ENCODE peak calls at places on chromosomes 6 and 20, in four cellular contexts. S, F, L and Z are unnamed samples. For H3K36me3, the result is how much of the 10 kb centered on the place peaks cover.

GRCh38 chr6:160315310-160315709 is 32.9 kb upstream of the SLC22A3 start:
- DNase-seq in L (no peak), F (no peak), S (no peak), Z (no peak)

GRCh38 chr20:9985281-9985680 is 49.5 kb upstream of the ANKEF1 start:
- DNase-seq in S (no peak), F (no peak), L (no peak), Z (no peak)

GRCh38 chr6:135833806-135834205 is 17.7 kb upstream of the PDE7B start:
- DNase-seq in F (no peak), L (no peak), S (no peak), Z (no peak)

GRCh38 chr6:161683400-161683799 is 409.5 kb upstream of the AGPAT4 start:
- DNase-seq in F (no peak), L (no peak), S (no peak), Z (no peak)

GRCh38 chr6:167497387-167498056 is 172.6 kb downstream of the TTLL2 start:
- DNase-seq in L (no peak), F (no peak), S (no peak), Z (no peak)

GRCh38 chr6:22151892-22152291 is 144.9 kb downstream of the PRL start:
- DNase-seq in S (no peak), L (no peak), F (no peak), Z (no peak)

GRCh38 chr6:144217264-144217663 is 66.9 kb downstream of the STX11 start:
- DNase-seq in S (no peak), L (no peak), F (no peak), Z (no peak)

GRCh38 chr20:11195169-11195568 is 521.4 kb upstream of the JAG1 start:
- DNase-seq in L (no peak), S (no peak), F (no peak), Z (no peak)

GRCh38 chr6:144659202-144659731 is 374.1 kb downstream of the UTRN start:
- DNase-seq in F (no peak), S (no peak), L (no peak), Z (no peak)

GRCh38 chr6:73954843-73955242 is 258.8 kb downstream of the CD109 start:
- DNase-seq in S (no peak), F (no peak), L (no peak), Z (no peak)

GRCh38 chr6:42979523-42980177 is 669 bp upstream of the PEX6 start:
- DNase-seq in S (no peak), F (no peak), L (no peak), Z (no peak)

GRCh38 chr20:5656136-5656535 is 94.1 kb upstream of the SHLD1 start:
- DNase-seq in S (no peak), L (no peak), F (no peak), Z (no peak)

GRCh38 chr6:81608776-81609175 is 143.7 kb downstream of the TENT5A start:
- DNase-seq in F (no peak), L (no peak), S (no peak), Z (no peak)

GRCh38 chr6:127971945-127972391 is 71.1 kb upstream of the THEMIS start:
- DNase-seq in S (no peak), L (no peak), F (no peak), Z (no peak)

GRCh38 chr6:121413831-121414368 is 21.5 kb upstream of the GJA1 start:
- DNase-seq in F (no peak), L (no peak), S (no peak), Z (no peak)

GRCh38 chr6:87573307-87574024 is 16.3 kb downstream of the RARS2 start:
- DNase-seq in F (no peak), L (no peak), S (no peak), Z (no peak)

GRCh38 chr20:53865905-53866786 is 204.2 kb downstream of the BCAS1 start:
- DNase-seq in F (no peak), L (peak), S (no peak), Z (no peak)

GRCh38 chr6:91082311-91082803 is 495.5 kb upstream of the MAP3K7 start:
- DNase-seq in F (no peak), L (no peak), S (no peak), Z (peak)

GRCh38 chr6:31578461-31579118 is 3.2 kb downstream of the TNF start:
- DNase-seq in L (no peak), S (no peak), F (no peak), Z (no peak)

GRCh38 chr6:56962451-56962850 is 7.5 kb downstream of the BEND6 start:
- DNase-seq in L (no peak), F (no peak), S (no peak), Z (no peak)

GRCh38 chr20:50313223-50313820 is 122.7 kb downstream of the CEBPB start:
- DNase-seq in S (no peak), L (no peak), F (no peak), Z (peak)

GRCh38 chr6:41892921-41893564 is 2.1 kb downstream of the USP49 start:
- DNase-seq in F (no peak), L (no peak), S (no peak), Z (no peak)

GRCh38 chr20:25252686-25253421 is 5.0 kb downstream of the PYGB start:
- DNase-seq in F (no peak), S (no peak), L (no peak), Z (no peak)

GRCh38 chr20:46709055-46709458 is 392 bp upstream of the SLC2A10 start:
- DNase-seq in F (no peak), S (no peak), L (no peak), Z (no peak)

GRCh38 chr6:103783344-103783743 is 1076.4 kb downstream of the HACE1 start:
- DNase-seq in S (no peak), L (no peak), F (no peak), Z (no peak)

GRCh38 chr6:167139761-167140160 is 16.9 kb downstream of the CCR6 start:
- DNase-seq in F (no peak), L (no peak), S (no peak), Z (no peak)

GRCh38 chr6:109130065-109130464 is 34.8 kb downstream of the CEP57L1 start:
- DNase-seq in L (no peak), F (no peak), S (no peak), Z (no peak)

GRCh38 chr6:10373642-10374359 is 41.1 kb downstream of the TFAP2A start:
- DNase-seq in F (no peak), L (no peak), S (no peak), Z (no peak)

GRCh38 chr6:81166770-81167169 is 585.7 kb downstream of the TENT5A start:
- DNase-seq in F (no peak), L (no peak), S (no peak), Z (peak)

GRCh38 chr20:44736170-44737021 is 9.3 kb upstream of the KCNK15 start:
- DNase-seq in L (no peak), F (peak), S (no peak), Z (no peak)

GRCh38 chr6:150143521-150144293 is 863 bp downstream of the PPP1R14C start:
- DNase-seq in L (no peak), F (no peak), S (no peak), Z (no peak)

GRCh38 chr6:135522975-135523692 is 25.6 kb upstream of the AHI1 start:
- DNase-seq in F (no peak), S (no peak), L (no peak), Z (no peak)

GRCh38 chr6:166877906-166878305 is 78.4 kb downstream of the RNASET2 start:
- DNase-seq in S (no peak), L (no peak), F (peak), Z (no peak)

GRCh38 chr20:2696646-2697045 is 4.1 kb downstream of the EBF4 start:
- DNase-seq in S (no peak), F (no peak), L (no peak), Z (peak)

GRCh38 chr6:390914-391558 is 516 bp upstream of the IRF4 start:
- DNase-seq in S (peak), L (no peak), F (no peak), Z (no peak)

GRCh38 chr6:89297695-89298351 is 17.3 kb downstream of the GABRR2 start:
- DNase-seq in F (peak), L (peak), S (peak), Z (peak)

GRCh38 chr20:31517373-31517772 is 3.1 kb downstream of the HM13 start:
- DNase-seq in S (no peak), L (peak), F (peak), Z (peak)

GRCh38 chr20:21270806-21271205 is 32.3 kb upstream of the XRN2 start:
- DNase-seq in L (no peak), F (no peak), S (no peak), Z (no peak)

GRCh38 chr6:21900730-21901129 is 307.2 kb downstream of the SOX4 start:
- DNase-seq in S (no peak), F (no peak), L (no peak), Z (no peak)

DNA sequence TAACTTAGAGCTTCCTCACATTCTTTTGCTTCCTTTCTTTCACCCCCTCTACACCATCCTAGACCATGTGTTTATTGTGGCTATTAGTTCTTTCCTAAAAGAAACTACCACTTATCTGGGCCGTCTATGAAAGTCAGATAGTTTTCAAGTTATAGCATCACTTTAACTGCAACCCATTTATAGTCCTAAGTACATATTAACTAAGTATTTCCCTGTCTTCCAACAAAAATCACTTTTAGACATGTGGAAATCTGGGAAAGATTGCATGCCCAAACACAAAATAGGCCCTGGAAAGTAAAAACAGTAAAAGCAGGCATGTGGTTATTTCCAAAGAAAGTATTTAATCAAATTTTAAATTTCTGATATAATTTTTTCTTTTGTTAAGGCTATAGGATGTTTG is 5.5 kb downstream of the MYLIP start:
- DNase-seq in F (no peak), S (no peak), L (no peak), Z (no peak)
- H3K36me3 ChIP-seq in F (under half), S (under half), L (under half), Z (under half)

GRCh38 chr20:62807444-62808210 is 3.0 kb downstream of the OGFR start:
- DNase-seq in S (no peak), L (no peak), F (no peak), Z (no peak)
- H3K36me3 ChIP-seq in S (under half), L (half or more), F (under half), Z (under half)

DNA sequence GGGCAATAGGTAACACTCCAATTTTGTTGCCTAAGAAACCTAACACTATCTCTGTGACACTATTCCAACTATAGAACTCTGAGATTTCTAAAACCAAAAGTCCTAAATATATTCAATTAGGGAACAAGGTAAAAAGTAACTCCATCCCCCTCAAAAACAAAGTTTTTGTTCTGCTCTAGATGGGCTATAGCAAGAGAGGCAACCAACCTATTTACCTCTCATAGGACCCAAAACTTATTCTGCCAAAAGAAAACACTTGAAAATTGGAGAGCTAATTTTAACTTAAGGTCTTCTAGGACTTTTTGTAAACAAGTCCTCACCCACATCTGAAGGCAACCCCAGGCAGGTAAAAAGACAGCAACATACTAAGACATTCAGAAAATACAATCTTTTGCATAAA is 7.7 kb downstream of the RBM39 start:
- DNase-seq in F (no peak), L (no peak), S (no peak), Z (no peak)
- H3K36me3 ChIP-seq in F (half or more), L (half or more), S (under half), Z (under half)

GRCh38 chr6:3090013-3090412 is 21.7 kb downstream of the RIPK1 start:
- DNase-seq in F (no peak), S (no peak), L (no peak), Z (no peak)
- H3K36me3 ChIP-seq in F (half or more), S (under half), L (half or more), Z (under half)

DNA sequence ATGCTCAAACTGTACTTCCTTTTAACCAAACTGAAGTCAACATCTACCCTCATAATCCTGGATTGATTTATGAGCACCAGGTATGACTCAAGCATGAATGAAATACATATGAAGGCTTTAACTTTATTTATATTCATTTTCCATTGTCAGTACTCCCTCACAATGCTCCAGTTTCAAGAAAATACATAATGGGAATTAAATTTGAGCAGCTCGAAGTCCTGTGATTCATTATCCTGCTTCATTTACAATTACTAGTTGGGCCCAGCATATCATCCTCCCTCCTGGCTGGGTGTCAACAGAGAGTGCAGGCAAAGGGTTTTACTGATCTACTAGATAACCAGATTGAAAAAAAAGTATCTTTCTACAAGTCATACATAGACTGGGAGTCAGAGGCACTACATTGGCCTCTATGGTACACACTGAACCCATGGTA is 10.1 kb downstream of the SAMHD1 start:
- DNase-seq in L (no peak), S (no peak), F (no peak), Z (no peak)
- H3K36me3 ChIP-seq in L (half or more), S (under half), F (under half), Z (under half)

GRCh38 chr6:169977434-169978265 is 226.2 kb downstream of the ERMARD start:
- DNase-seq in F (no peak), L (no peak), S (no peak), Z (peak)

GRCh38 chr6:169974663-169975062 is 223.2 kb downstream of the ERMARD start:
- DNase-seq in L (no peak), F (no peak), S (no peak), Z (peak)

GRCh38 chr6:169976301-169977081 is 225.1 kb downstream of the ERMARD start:
- DNase-seq in F (no peak), S (no peak), L (no peak), Z (peak)

GRCh38 chr6:169975701-169976100 is 224.3 kb downstream of the ERMARD start:
- DNase-seq in S (no peak), L (no peak), F (no peak), Z (peak)

DNA sequence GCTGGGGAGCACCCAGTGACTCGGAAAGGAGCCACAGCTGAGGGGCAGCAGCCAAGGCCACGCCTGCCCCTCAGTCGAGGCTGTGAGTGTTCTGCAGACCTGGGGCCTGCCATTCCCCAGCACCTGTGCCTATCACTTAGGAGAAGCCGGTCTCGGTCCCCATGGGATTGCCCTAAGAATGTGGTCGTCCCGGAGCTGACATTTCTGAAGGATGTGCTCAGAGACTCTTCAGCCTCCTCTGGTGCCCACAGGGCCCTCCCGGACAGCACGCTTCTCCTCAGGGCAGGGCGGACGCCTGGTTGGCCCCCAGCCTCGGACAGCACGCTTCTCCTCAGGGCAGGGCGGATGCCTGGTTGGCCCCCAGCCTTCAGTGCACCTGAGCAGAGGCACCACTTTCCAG is 223.9 kb downstream of the ERMARD start:
- DNase-seq in S (no peak), F (no peak), L (peak), Z (peak)
- H3K36me3 ChIP-seq in S (under half), F (under half), L (under half), Z (under half)

GRCh38 chr20:36207602-36208001 is 28.7 kb upstream of the AAR2 start:
- DNase-seq in F (no peak), S (no peak), L (no peak), Z (no peak)

GRCh38 chr20:36209921-36210320 is 26.4 kb upstream of the AAR2 start:
- DNase-seq in S (no peak), F (no peak), L (no peak), Z (no peak)

GRCh38 chr20:36206641-36207040 is 29.6 kb upstream of the AAR2 start:
- DNase-seq in F (no peak), S (no peak), L (no peak), Z (no peak)

GRCh38 chr20:36206068-36206467 is 30.2 kb upstream of the AAR2 start:
- DNase-seq in L (no peak), F (no peak), S (no peak), Z (no peak)

GRCh38 chr20:36208257-36208656 is 28.0 kb upstream of the AAR2 start:
- DNase-seq in L (no peak), F (no peak), S (no peak), Z (no peak)
- H3K36me3 ChIP-seq in L (under half), F (under half), S (under half), Z (under half)

GRCh38 chr6:158622545-158623190 is 21.9 kb downstream of the DYNLT1 start:
- DNase-seq in L (peak), F (no peak), S (no peak), Z (no peak)

GRCh38 chr6:158619922-158620801 is 24.4 kb downstream of the DYNLT1 start:
- DNase-seq in F (no peak), S (no peak), L (peak), Z (no peak)

GRCh38 chr6:158620963-158621693 is 23.4 kb downstream of the DYNLT1 start:
- DNase-seq in F (no peak), S (no peak), L (peak), Z (no peak)

GRCh38 chr6:158624684-158625682 is 19.6 kb downstream of the DYNLT1 start:
- DNase-seq in F (no peak), L (peak), S (no peak), Z (no peak)

DNA sequence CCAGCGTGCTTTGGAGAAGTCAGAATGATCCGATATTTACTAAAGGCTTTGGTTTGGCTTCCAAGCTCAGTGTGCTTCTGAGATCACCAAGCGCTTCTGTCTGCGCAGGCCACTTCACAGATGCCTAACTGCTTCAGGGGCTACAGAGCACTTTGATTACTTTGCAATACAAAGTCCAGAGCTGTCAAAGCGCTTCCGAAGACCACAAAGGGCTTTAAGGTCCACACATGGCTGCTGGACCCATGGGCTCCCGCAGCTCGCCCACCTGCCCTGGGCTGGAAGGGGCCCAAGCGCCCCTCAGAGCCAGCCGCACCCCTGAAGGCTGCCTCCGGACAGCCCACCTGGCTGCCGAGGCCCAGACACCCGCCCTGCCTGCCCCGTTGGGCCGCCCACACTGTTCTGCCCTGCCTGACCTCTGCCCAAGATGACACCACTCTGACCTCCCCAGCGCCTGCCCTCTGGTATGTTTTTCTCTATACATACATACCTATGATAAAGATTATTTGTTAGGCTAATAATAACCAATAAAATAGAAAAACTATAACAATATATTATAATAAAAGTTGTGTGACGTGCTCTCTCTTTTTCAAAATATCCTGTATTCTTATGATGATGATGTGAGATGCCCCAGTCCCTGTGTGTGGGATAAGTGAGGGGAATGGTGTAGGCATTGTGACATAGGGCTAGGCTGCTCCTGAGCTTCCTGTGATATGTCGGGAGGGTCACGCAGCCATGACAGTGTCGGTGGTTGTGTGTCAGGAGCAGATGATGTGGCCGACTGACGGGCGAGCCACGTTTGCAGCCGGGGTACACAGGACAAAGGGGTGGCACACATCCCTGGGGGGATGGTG is 22.6 kb downstream of the DYNLT1 start:
- DNase-seq in L (peak), S (no peak), F (no peak), Z (no peak)
- H3K36me3 ChIP-seq in L (half or more), S (under half), F (under half), Z (under half)

DNA sequence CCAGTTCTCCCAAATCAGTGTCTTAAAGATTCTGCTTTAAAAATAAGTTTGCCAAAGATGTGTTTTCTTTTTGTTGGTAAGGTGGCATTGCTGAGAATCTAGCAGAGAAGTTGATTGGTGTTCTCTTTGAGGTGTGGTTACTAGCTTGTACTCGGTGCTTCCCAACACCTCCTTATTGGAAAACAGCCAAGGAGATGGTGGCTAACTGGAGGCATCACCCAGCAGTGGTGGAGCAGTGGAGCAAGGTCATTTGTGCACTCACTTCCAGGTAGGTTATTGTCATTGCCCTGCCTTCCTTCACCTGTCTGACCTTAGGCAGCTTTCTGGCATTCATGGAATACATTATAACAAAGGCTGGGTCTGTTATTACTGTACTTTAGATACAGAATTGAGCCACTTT is 26.7 kb downstream of the RALGAPB start:
- DNase-seq in L (no peak), F (no peak), S (no peak), Z (no peak)
- H3K36me3 ChIP-seq in L (half or more), F (under half), S (under half), Z (under half)